ENCODE peak calls at places on chromosomes 5 and 9, in five cellular contexts. G is fibroblast of lung; V is activated CD4-positive, alpha-beta memory T cell treated with anti-CD3 and anti-CD28 coated beads, Interleukin-2, amount 10 ng/mL, durations not matched to agents 7 days and 5 days; N is activated CD4-positive, alpha-beta T cell treated with anti-CD3 and anti-CD28 coated beads for 4 hours; M is stomach. A is an unnamed sample.

GRCh38 chr5:123951204-123951977 is 439.4 kb downstream of the CSNK1G3 start:
- DNase-seq in G (peak), V (no peak), N (no peak), M (no peak), A (no peak)

GRCh38 chr9:99491408-99492259 is 269.6 kb downstream of the SEC61B start:
- DNase-seq in G (peak), V (no peak), N (no peak), M (no peak), A (no peak)

GRCh38 chr5:16502866-16503265 is 37.3 kb upstream of the ZNF622 start:
- DNase-seq in G (no peak), V (no peak), N (no peak), M (no peak), A (no peak)

GRCh38 chr5:145739824-145740223 is 95.3 kb downstream of the PRELID2 start:
- DNase-seq in G (no peak), V (no peak), N (no peak), M (no peak), A (no peak)

GRCh38 chr9:114221706-114222465 is 66.5 kb downstream of the COL27A1 start:
- DNase-seq in G (no peak), V (no peak), N (no peak), M (no peak), A (no peak)

GRCh38 chr9:18268381-18268780 is 205.6 kb upstream of the ADAMTSL1 start:
- DNase-seq in G (peak), V (no peak), N (no peak), M (no peak), A (no peak)

GRCh38 chr5:172733974-172734346 is 37.0 kb downstream of the DUSP1 start:
- DNase-seq in G (no peak), V (no peak), N (no peak), M (no peak), A (no peak)

GRCh38 chr9:72882117-72882775 is 70.6 kb downstream of the ALDH1A1 start:
- DNase-seq in G (no peak), V (no peak), N (no peak), M (peak), A (no peak)

GRCh38 chr9:133370680-133371079 is 5.2 kb downstream of the SURF4 start:
- DNase-seq in G (no peak), V (peak), N (peak), M (no peak), A (no peak)

GRCh38 chr5:105632043-105632442 is 2038.7 kb downstream of the EFNA5 start:
- DNase-seq in G (peak), V (no peak), N (no peak), M (no peak), A (no peak)

GRCh38 chr9:126578029-126578428 is 35.7 kb upstream of the LMX1B start:
- DNase-seq in G (no peak), V (no peak), N (no peak), M (no peak), A (no peak)

GRCh38 chr9:70601000-70601929 is 186.8 kb upstream of the KLF9 start:
- DNase-seq in G (peak), V (no peak), N (no peak), M (peak), A (no peak)

GRCh38 chr5:171855798-171856772 is 70.5 kb downstream of the SMIM23 start:
- DNase-seq in G (peak), V (no peak), N (no peak), M (no peak), A (no peak)

GRCh38 chr5:32563614-32564013 is 21.7 kb upstream of the SUB1 start:
- DNase-seq in G (no peak), V (no peak), N (no peak), M (no peak), A (no peak)

GRCh38 chr5:170357853-170358497 is 31.2 kb downstream of the KCNMB1 start:
- DNase-seq in G (no peak), V (no peak), N (no peak), M (peak), A (no peak)

GRCh38 chr9:77426712-77427111 is 221.4 kb downstream of the GNA14 start:
- DNase-seq in G (no peak), V (no peak), N (no peak), M (no peak), A (no peak)

GRCh38 chr5:90747693-90748092 is 189.1 kb downstream of the ADGRV1 start:
- DNase-seq in G (no peak), V (no peak), N (no peak), M (no peak), A (no peak)

GRCh38 chr5:179273441-179274145 is 71.7 kb downstream of the ADAMTS2 start:
- DNase-seq in G (no peak), V (no peak), N (no peak), M (no peak), A (no peak)

GRCh38 chr5:1568201-1568979 is 44.6 kb upstream of the LPCAT1 start:
- DNase-seq in G (peak), V (no peak), N (no peak), M (no peak), A (no peak)

GRCh38 chr5:14813747-14814146 is 57.8 kb downstream of the ANKH start:
- DNase-seq in G (no peak), V (no peak), N (no peak), M (no peak), A (no peak)

GRCh38 chr5:136026636-136027035 is 2.2 kb upstream of the TGFBI start:
- DNase-seq in G (no peak), V (no peak), N (no peak), M (no peak), A (no peak)

GRCh38 chr9:117189121-117189520 is 225.7 kb downstream of the ASTN2 start:
- DNase-seq in G (no peak), V (no peak), N (no peak), M (no peak), A (no peak)